ENCODE peak calls at places on chromosomes 3 and 15, in six cellular contexts. L, Z, J, M, C and T are unnamed samples. For H3K9me3, the result is how much of the 10 kb centered on the place peaks cover.

GRCh38 chr3:152272771-152273242 is 4.1 kb downstream of the MBNL1 start:
- DNase-seq in L (peak), Z (peak), J (no peak), M (no peak), C (no peak), T (no peak)

GRCh38 chr3:113839551-113839950 is 963 bp downstream of the GRAMD1C start:
- DNase-seq in L (no peak), Z (no peak), J (no peak), M (no peak), C (no peak), T (no peak)

GRCh38 chr3:89571707-89572106 is 464.3 kb downstream of the EPHA3 start:
- DNase-seq in L (no peak), Z (no peak), J (no peak), M (no peak), C (peak), T (no peak)

GRCh38 chr15:66461917-66462316 is 35.6 kb downstream of the SNAPC5 start:
- DNase-seq in L (peak), Z (no peak), J (no peak), M (no peak), C (no peak), T (no peak)

GRCh38 chr3:149632225-149632624 is 25.6 kb downstream of the WWTR1 start:
- DNase-seq in L (no peak), Z (no peak), J (no peak), M (no peak), C (no peak), T (no peak)

GRCh38 chr3:114527036-114527644 is 233.3 kb downstream of the TIGIT start:
- DNase-seq in L (peak), Z (no peak), J (no peak), M (no peak), C (no peak), T (no peak)

GRCh38 chr3:35184775-35185174 is 454.6 kb upstream of the ARPP21 start:
- DNase-seq in L (no peak), Z (no peak), J (no peak), M (no peak), C (no peak), T (no peak)

GRCh38 chr15:70582143-70582945 is 181.0 kb downstream of the UACA start:
- DNase-seq in L (peak), Z (no peak), J (no peak), M (no peak), C (no peak), T (no peak)

GRCh38 chr3:122941233-122942206 is 86.0 kb downstream of the SEMA5B start:
- DNase-seq in L (no peak), Z (no peak), J (no peak), M (no peak), C (no peak), T (no peak)

GRCh38 chr15:36331531-36332275 is 247.7 kb upstream of the CDIN1 start:
- DNase-seq in L (no peak), Z (no peak), J (no peak), M (no peak), C (no peak), T (no peak)

GRCh38 chr15:57762302-57762701 is 55.8 kb downstream of the POLR2M start:
- DNase-seq in L (no peak), Z (no peak), J (no peak), M (no peak), C (no peak), T (no peak)

GRCh38 chr3:69500604-69501003 is 114.7 kb upstream of the FRMD4B start:
- DNase-seq in L (no peak), Z (no peak), J (peak), M (no peak), C (no peak), T (no peak)

GRCh38 chr15:68316061-68316804 is 38.7 kb downstream of the FEM1B start:
- DNase-seq in L (peak), Z (no peak), J (peak), M (no peak), C (peak), T (peak)

GRCh38 chr3:149999421-149999820 is 28.7 kb upstream of the PFN2 start:
- DNase-seq in L (no peak), Z (no peak), J (no peak), M (no peak), C (no peak), T (no peak)

GRCh38 chr15:67521770-67522568 is 1.0 kb downstream of the C15orf61 start:
- DNase-seq in L (peak), Z (no peak), J (no peak), M (no peak), C (no peak), T (no peak)

GRCh38 chr3:120908030-120908802 is at the start of gene STXBP5L:
- DNase-seq in L (peak), Z (peak), J (peak), M (no peak), C (peak), T (no peak)

GRCh38 chr15:26355671-26356070 is 417.2 kb downstream of the GABRB3 start:
- DNase-seq in L (no peak), Z (no peak), J (no peak), M (no peak), C (no peak), T (no peak)

GRCh38 chr3:4720316-4721075 is 227.3 kb downstream of the ITPR1 start:
- DNase-seq in L (peak), Z (peak), J (peak), M (peak), C (no peak), T (peak)

GRCh38 chr3:10284496-10284895 is 8.3 kb downstream of the GHRL start:
- DNase-seq in L (no peak), Z (peak), J (no peak), M (no peak), C (no peak), T (peak)

GRCh38 chr3:25426408-25426807 is 1.7 kb upstream of the RARB start:
- DNase-seq in L (no peak), Z (no peak), J (no peak), M (no peak), C (no peak), T (no peak)

GRCh38 chr3:168812234-168812633 is 716.5 kb upstream of the GOLIM4 start:
- DNase-seq in L (no peak), Z (no peak), J (no peak), M (no peak), C (no peak), T (no peak)

GRCh38 chr15:43346305-43346704 is 15.9 kb upstream of the LCMT2 start:
- DNase-seq in L (peak), Z (no peak), J (no peak), M (no peak), C (no peak), T (no peak)

GRCh38 chr15:62392411-62392810 is 227.3 kb upstream of the C2CD4B start:
- DNase-seq in L (no peak), Z (no peak), J (no peak), M (no peak), C (no peak), T (no peak)

GRCh38 chr3:151838574-151839312 is 24.8 kb downstream of the AADAC start:
- DNase-seq in L (peak), Z (no peak), J (peak), M (no peak), C (no peak), T (no peak)

GRCh38 chr3:9311265-9311664 is 51.6 kb upstream of the THUMPD3 start:
- DNase-seq in L (peak), Z (no peak), J (no peak), M (no peak), C (no peak), T (no peak)

GRCh38 chr3:33901862-33902563 is 103.6 kb downstream of the PDCD6IP start:
- DNase-seq in L (no peak), Z (no peak), J (no peak), M (no peak), C (no peak), T (no peak)

GRCh38 chr3:13706451-13706850 is 157.5 kb downstream of the FBLN2 start:
- DNase-seq in L (no peak), Z (no peak), J (peak), M (no peak), C (no peak), T (no peak)

GRCh38 chr15:100802421-100803157 is 77.0 kb upstream of the ALDH1A3 start:
- DNase-seq in L (no peak), Z (no peak), J (no peak), M (no peak), C (no peak), T (no peak)

GRCh38 chr3:133540896-133541674 is 32.4 kb upstream of the CDV3 start:
- DNase-seq in L (peak), Z (no peak), J (no peak), M (no peak), C (no peak), T (no peak)

GRCh38 chr3:64266065-64266874 is 41.0 kb upstream of the PRICKLE2 start:
- DNase-seq in L (peak), Z (no peak), J (peak), M (no peak), C (no peak), T (no peak)

GRCh38 chr3:71512000-71512399 is 71.5 kb downstream of the FOXP1 start:
- DNase-seq in L (peak), Z (peak), J (no peak), M (peak), C (no peak), T (peak)

GRCh38 chr3:141489184-141489583 is 2.4 kb downstream of the RASA2 start:
- DNase-seq in L (no peak), Z (no peak), J (no peak), M (no peak), C (no peak), T (no peak)

GRCh38 chr3:167001374-167001773 is 378.7 kb downstream of the ZBBX start:
- DNase-seq in L (no peak), Z (no peak), J (no peak), M (no peak), C (no peak), T (no peak)

GRCh38 chr3:126030455-126030854 is 53.5 kb downstream of the SLC41A3 start:
- DNase-seq in L (no peak), Z (no peak), J (no peak), M (no peak), C (no peak), T (no peak)

GRCh38 chr3:53721187-53721946 is 124.9 kb downstream of the CHDH start:
- DNase-seq in L (peak), Z (no peak), J (no peak), M (no peak), C (no peak), T (no peak)

GRCh38 chr3:134471521-134472193 is 14.1 kb downstream of the ANAPC13 start:
- DNase-seq in L (peak), Z (no peak), J (no peak), M (no peak), C (no peak), T (no peak)

GRCh38 chr15:49327927-49328326 is 95.1 kb upstream of the FGF7 start:
- DNase-seq in L (no peak), Z (no peak), J (no peak), M (no peak), C (no peak), T (no peak)

GRCh38 chr3:18900994-18901393 is 247.3 kb upstream of the KCNH8 start:
- DNase-seq in L (no peak), Z (no peak), J (no peak), M (no peak), C (no peak), T (no peak)

GRCh38 chr15:76483752-76484151 is 147.2 kb downstream of the ISL2 start:
- DNase-seq in L (no peak), Z (no peak), J (no peak), M (no peak), C (no peak), T (no peak)

GRCh38 chr3:124570232-124570631 is 160.0 kb upstream of the UMPS start:
- DNase-seq in L (no peak), Z (no peak), J (no peak), M (no peak), C (no peak), T (no peak)

DNA sequence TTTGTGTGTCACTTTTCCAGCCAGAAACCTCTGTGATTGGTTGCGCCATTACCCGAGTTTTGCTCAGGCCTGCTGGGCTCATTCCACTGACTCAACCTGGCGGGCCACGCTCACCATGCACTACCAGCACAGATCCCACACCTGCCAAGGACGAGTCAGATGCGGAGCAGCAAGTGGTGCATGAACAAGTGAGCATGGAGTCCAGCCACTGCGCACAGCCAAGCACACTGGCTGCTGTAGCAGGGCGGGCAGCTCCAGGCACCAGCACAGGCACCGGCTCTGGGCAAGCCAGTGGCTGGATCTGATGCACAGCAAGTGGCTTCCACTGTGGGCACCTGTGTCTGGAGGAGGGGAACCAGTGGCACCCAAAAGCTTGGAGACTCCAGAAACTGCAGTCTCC is 110.4 kb downstream of the CBLB start:
- DNase-seq in L (no peak), Z (no peak), J (no peak), M (no peak), C (peak), T (no peak)
- H3K9me3 ChIP-seq in L (under half), Z (under half), J (under half), M (under half), C (under half), T (under half)

GRCh38 chr15:98834976-98835375 is 172.6 kb downstream of the PGPEP1L start:
- DNase-seq in L (no peak), Z (no peak), J (no peak), M (no peak), C (no peak), T (no peak)

GRCh38 chr15:98824595-98824994 is 176.3 kb downstream of the IGF1R start:
- DNase-seq in L (no peak), Z (no peak), J (no peak), M (no peak), C (no peak), T (no peak)

GRCh38 chr15:98826658-98827057 is 178.3 kb downstream of the IGF1R start:
- DNase-seq in L (no peak), Z (no peak), J (no peak), M (no peak), C (no peak), T (no peak)

GRCh38 chr15:98835889-98836288 is 171.7 kb downstream of the PGPEP1L start:
- DNase-seq in L (no peak), Z (no peak), J (no peak), M (no peak), C (no peak), T (no peak)

DNA sequence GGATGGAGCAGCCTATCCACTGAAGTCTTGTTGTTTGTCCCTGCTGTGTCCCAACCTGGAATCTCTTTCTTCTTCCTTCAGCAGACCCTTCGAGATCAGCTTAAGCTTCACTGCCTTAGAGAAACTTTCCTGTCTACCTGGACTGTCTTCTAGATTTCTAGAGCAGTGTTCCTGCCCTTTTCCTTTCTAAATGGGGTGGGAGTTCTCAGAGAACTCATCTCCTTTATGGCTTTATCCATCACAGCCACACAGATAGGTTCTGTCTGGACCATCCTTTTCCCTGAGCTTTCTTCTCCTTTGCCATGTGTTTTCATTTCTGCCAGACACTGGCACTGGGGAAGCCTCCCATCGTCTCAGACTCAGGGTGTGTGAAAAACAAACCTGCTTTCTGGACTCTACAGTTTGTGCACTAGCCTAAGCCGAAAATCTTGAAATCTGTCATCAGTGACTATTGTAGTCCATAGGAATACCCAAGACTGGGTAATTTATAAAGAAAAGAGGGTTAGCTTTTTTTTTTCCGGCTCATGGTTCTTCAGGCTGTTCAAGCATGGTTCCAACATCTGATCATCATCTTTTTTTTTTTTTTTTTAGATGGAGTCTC is 177.5 kb downstream of the PGPEP1L start:
- DNase-seq in L (no peak), Z (no peak), J (no peak), M (no peak), C (no peak), T (no peak)
- H3K9me3 ChIP-seq in L (under half), Z (under half), J (under half), M (under half), C (under half), T (under half)

GRCh38 chr15:71650603-71651002 is 159.8 kb upstream of the NR2E3 start:
- DNase-seq in L (no peak), Z (no peak), J (no peak), M (no peak), C (no peak), T (no peak)
- H3K9me3 ChIP-seq in L (under half), Z (under half), J (under half), M (under half), C (under half), T (under half)

DNA sequence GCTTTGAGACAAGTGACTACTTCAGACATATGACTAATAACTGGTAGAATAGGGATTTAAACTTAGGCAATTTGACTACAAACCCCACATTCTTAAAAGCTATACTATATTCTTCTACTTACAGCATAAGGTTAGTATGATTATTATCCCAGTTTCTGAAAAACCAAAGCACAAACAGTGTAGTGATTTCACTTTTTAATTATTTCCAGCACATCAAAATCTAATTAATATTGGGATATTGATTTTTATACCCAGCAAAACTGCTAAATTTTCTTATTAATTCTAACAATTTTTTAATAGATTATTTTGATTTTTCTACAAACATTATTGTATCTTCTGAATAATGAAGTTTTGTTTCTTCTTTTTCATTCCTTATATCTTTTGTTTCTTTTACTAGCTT is 16.9 kb downstream of the EHHADH start:
- DNase-seq in L (no peak), Z (no peak), J (no peak), M (no peak), C (no peak), T (no peak)
- H3K9me3 ChIP-seq in L (under half), Z (under half), J (under half), M (under half), C (under half), T (under half)

GRCh38 chr15:24986653-24987052 is 31.9 kb downstream of the SNRPN start:
- DNase-seq in L (no peak), Z (no peak), J (no peak), M (no peak), C (no peak), T (no peak)

DNA sequence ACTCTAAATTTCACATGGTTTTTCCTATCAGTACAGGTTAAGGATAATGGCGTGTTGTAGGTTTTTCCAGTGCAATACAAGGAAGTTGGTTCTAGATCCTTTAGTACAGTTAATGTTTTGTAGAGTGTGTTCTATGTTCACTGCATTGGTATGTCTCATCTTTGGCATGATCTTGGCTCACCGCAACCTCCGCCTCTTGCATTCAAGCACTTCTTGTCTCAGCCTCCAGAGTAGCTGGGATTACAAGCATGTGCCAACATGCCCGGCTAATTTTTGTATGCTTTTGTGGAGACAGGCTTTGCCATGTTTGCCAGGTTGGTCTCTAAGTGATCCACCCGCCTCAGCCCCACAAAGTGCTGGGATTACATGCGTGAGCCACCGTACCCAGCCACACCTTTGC is 30.4 kb downstream of the SNRPN start:
- DNase-seq in L (no peak), Z (no peak), J (no peak), M (no peak), C (no peak), T (no peak)
- H3K9me3 ChIP-seq in L (under half), Z (under half), J (under half), M (under half), C (under half), T (under half)

DNA sequence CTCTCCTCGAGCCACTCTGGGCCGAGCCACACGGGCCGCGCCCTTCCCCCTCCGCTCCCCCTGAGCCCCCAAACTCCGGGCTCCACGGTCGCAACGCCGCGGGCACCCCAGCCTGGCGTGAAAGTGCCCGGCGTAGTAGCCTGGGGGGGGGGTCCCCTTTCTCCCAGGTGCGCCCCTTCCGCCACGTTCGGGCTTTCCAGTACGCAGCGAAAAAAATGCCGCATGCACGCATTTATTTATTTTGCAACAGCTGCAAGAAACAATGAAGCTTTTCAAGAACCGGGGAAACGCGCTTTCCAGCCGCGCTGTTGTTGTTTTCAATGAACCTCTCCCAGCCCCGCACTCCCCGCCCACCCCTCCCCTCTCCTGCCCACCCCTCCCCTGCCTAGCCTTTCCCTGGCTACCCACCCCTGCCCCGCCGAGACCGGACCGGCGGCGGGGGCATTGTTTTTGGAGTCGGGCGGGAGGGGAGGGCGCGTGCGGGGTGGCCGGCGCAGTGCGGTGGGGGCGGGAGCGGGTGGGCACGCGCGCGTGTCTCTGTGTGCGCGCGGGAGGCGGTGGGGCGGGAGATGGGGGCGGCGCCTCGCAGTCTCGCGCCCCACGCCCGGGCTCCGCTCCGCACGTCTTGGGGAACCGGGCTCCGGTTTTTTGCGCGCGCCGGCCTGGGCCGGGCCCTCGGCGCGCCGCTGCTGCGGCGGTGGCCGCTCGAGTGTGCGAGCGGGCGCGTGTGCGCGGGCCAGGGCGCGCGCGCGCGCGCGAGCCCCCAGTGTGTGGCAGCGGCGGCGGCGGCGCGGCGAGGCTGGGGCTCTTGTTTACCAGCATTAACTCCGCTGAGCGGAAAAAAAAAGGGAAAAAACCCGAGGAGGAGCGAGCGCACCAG is at the start of gene IGF1R:
- DNase-seq in L (peak), Z (peak), J (peak), M (peak), C (peak), T (peak)
- H3K9me3 ChIP-seq in L (under half), Z (under half), J (under half), M (under half), C (under half), T (under half)